ENCODE peak calls at places on chromosomes 12 and 14, in eight cellular contexts. E is right cardiac atrium; X is anterior cingulate cortex; A is HFFc6; J is stimulated activated CD4-positive, alpha-beta T cell treated with anti-CD3 and anti-CD28 coated beads, Interleukin-4, amount 100 ng/mL, for 48 hours; H is NCI-H748 treated with DMSO at 0.1 percent for 48 hours; Z is cardiac muscle cell; Y is NCI-H510A. C is an unnamed sample.

GRCh38 chr12:22333186-22333745 is 1.2 kb downstream of the ST8SIA1 start:
- DNase-seq in Z (no peak), H (no peak), J (no peak), Y (no peak), E (no peak), A (peak), X (no peak), C (no peak)

GRCh38 chr12:93773122-93773871 is 96.1 kb downstream of the CRADD start:
- DNase-seq in A (no peak), Y (no peak), J (peak), Z (no peak), X (no peak), H (no peak), E (no peak), C (no peak)

GRCh38 chr12:45969084-45969483 is 21.3 kb downstream of the SCAF11 start:
- DNase-seq in A (peak), E (no peak), H (no peak), Y (no peak), X (no peak), Z (no peak), J (no peak), C (no peak)

GRCh38 chr12:52217223-52217622 is 15.8 kb upstream of the KRT7 start:
- DNase-seq in E (peak), Z (no peak), H (no peak), X (no peak), Y (peak), A (no peak), J (no peak), C (no peak)

GRCh38 chr12:123085730-123086487 is 65.0 kb downstream of the PITPNM2 start:
- DNase-seq in J (no peak), Z (no peak), X (no peak), E (peak), A (no peak), Y (peak), H (no peak), C (no peak)

GRCh38 chr12:76542908-76543307 is 16.7 kb downstream of the OSBPL8 start:
- DNase-seq in H (no peak), E (no peak), X (no peak), J (no peak), Z (no peak), Y (no peak), A (no peak), C (no peak)

GRCh38 chr14:20440882-20441281 is 4.9 kb upstream of the KLHL33 start:
- DNase-seq in E (no peak), H (no peak), A (no peak), X (no peak), Z (no peak), J (peak), Y (peak), C (no peak)

GRCh38 chr12:7498832-7499231 is 4.7 kb downstream of the CD163 start:
- DNase-seq in X (no peak), H (no peak), Y (no peak), E (no peak), A (peak), Z (no peak), J (no peak), C (no peak)

GRCh38 chr12:85920324-85920947 is 46.3 kb downstream of the NTS start:
- DNase-seq in A (peak), X (no peak), J (no peak), Y (no peak), Z (peak), E (no peak), H (peak), C (no peak)

GRCh38 chr12:84585996-84586395 is 326.6 kb downstream of the SLC6A15 start:
- DNase-seq in X (no peak), H (no peak), Z (no peak), J (no peak), E (no peak), A (no peak), Y (no peak), C (no peak)

GRCh38 chr12:114186241-114187002 is 219.5 kb downstream of the TBX5 start:
- DNase-seq in Z (no peak), J (no peak), H (no peak), A (no peak), X (no peak), E (no peak), Y (no peak), C (no peak)

GRCh38 chr12:108915632-108916133 is 35.8 kb downstream of the DAO start:
- DNase-seq in X (no peak), A (no peak), Y (no peak), J (no peak), E (no peak), Z (no peak), H (no peak), C (no peak)

GRCh38 chr12:32811686-32812392 is 56.1 kb upstream of the YARS2 start:
- DNase-seq in H (no peak), X (no peak), A (no peak), J (no peak), Y (no peak), E (no peak), Z (no peak), C (no peak)

GRCh38 chr12:109018276-109018675 is 2.6 kb downstream of the SVOP start:
- DNase-seq in Y (no peak), X (no peak), J (no peak), H (no peak), E (no peak), Z (no peak), A (no peak), C (no peak)

GRCh38 chr14:59333668-59334067 is 131.5 kb downstream of the GPR135 start:
- DNase-seq in H (no peak), Z (peak), E (no peak), A (peak), Y (no peak), X (no peak), J (no peak), C (no peak)

GRCh38 chr14:22178330-22178981 is 410.6 kb downstream of the DAD1 start:
- DNase-seq in X (no peak), E (no peak), J (no peak), Z (no peak), Y (no peak), A (no peak), H (no peak), C (no peak)

GRCh38 chr12:119512772-119513497 is 80.6 kb upstream of the TMEM233 start:
- DNase-seq in Y (no peak), E (no peak), X (no peak), J (no peak), H (no peak), Z (peak), A (no peak), C (no peak)

GRCh38 chr12:74890237-74890599 is 319.4 kb downstream of the KCNC2 start:
- DNase-seq in Y (peak), X (no peak), H (no peak), Z (peak), J (no peak), A (peak), E (no peak), C (peak)

GRCh38 chr12:124463341-124463861 is 104.0 kb downstream of the NCOR2 start:
- DNase-seq in Z (no peak), Y (peak), J (no peak), E (no peak), X (no peak), H (no peak), A (no peak), C (no peak)

GRCh38 chr12:51524386-51524901 is 66.6 kb upstream of the SCN8A start:
- DNase-seq in A (no peak), H (no peak), X (no peak), Y (no peak), Z (peak), E (no peak), J (no peak), C (no peak)

GRCh38 chr14:45664668-45665356 is 411.8 kb upstream of the MIS18BP1 start:
- DNase-seq in Z (no peak), A (no peak), Y (no peak), J (no peak), X (no peak), E (no peak), H (no peak), C (no peak)

GRCh38 chr14:72710212-72710611 is 183.7 kb downstream of the DPF3 start:
- DNase-seq in E (no peak), H (no peak), Z (no peak), J (no peak), A (no peak), Y (no peak), X (no peak), C (no peak)